ENCODE peak calls at places on chromosome 16, in five cellular contexts. Q, K, A, B and P are unnamed samples. For H3K4me1, the result is how much of the 10 kb centered on the place peaks cover.

GRCh38 chr16:52002021-52002420 is 544.9 kb downstream of the TOX3 start:
- DNase-seq in Q (no peak), B (no peak), A (no peak), K (no peak), P (no peak)

GRCh38 chr16:56300901-56301351 is 109.6 kb downstream of the GNAO1 start:
- DNase-seq in Q (no peak), B (no peak), K (no peak), A (no peak), P (no peak)

GRCh38 chr16:27267037-27267677 is 1.4 kb downstream of the NSMCE1 start:
- DNase-seq in B (no peak), A (no peak), Q (no peak), K (no peak), P (no peak)

GRCh38 chr16:35102780-35103403 is 1643.5 kb downstream of the TP53TG3F start:
- DNase-seq in K (no peak), A (no peak), Q (no peak), B (no peak), P (no peak)

GRCh38 chr16:64754279-64754678 is 367.6 kb downstream of the CDH11 start:
- DNase-seq in Q (no peak), B (no peak), K (no peak), A (no peak), P (no peak)

GRCh38 chr16:23856345-23856744 is 20.6 kb downstream of the PRKCB start:
- DNase-seq in B (no peak), K (no peak), A (no peak), Q (no peak), P (no peak)

GRCh38 chr16:14110728-14111251 is 39.7 kb downstream of the MRTFB start:
- DNase-seq in K (no peak), B (no peak), A (no peak), Q (no peak), P (no peak)

GRCh38 chr16:30065943-30066881 is 652 bp downstream of the ALDOA start:
- DNase-seq in K (no peak), A (no peak), Q (no peak), B (no peak), P (peak)

GRCh38 chr16:89921699-89922476 is 1.3 kb upstream of the TUBB3 start:
- DNase-seq in Q (peak), B (peak), A (peak), K (no peak), P (peak)

GRCh38 chr16:66387817-66388332 is 21.4 kb downstream of the CDH5 start:
- DNase-seq in B (peak), A (no peak), Q (no peak), K (no peak), P (no peak)

GRCh38 chr16:14455577-14455976 is 174.5 kb downstream of the PARN start:
- DNase-seq in Q (no peak), B (no peak), A (no peak), K (no peak), P (no peak)

GRCh38 chr16:49697631-49698030 is 158.3 kb downstream of the ZNF423 start:
- DNase-seq in A (no peak), B (no peak), K (no peak), Q (no peak), P (no peak)

GRCh38 chr16:80989801-80990200 is 16.9 kb downstream of the CMC2 start:
- DNase-seq in B (no peak), A (no peak), Q (no peak), K (no peak), P (no peak)

GRCh38 chr16:12255919-12256665 is 279.6 kb downstream of the SNX29 start:
- DNase-seq in Q (no peak), A (no peak), B (no peak), K (no peak), P (no peak)

GRCh38 chr16:61179571-61179970 is 856.7 kb downstream of the CDH8 start:
- DNase-seq in K (no peak), B (no peak), A (no peak), Q (no peak), P (no peak)

GRCh38 chr16:35252356-35252936 is 1793.0 kb downstream of the TP53TG3F start:
- DNase-seq in A (no peak), K (no peak), Q (no peak), B (no peak), P (no peak)

GRCh38 chr16:56997264-56997663 is 7.9 kb downstream of the NLRC5 start:
- DNase-seq in B (no peak), K (peak), A (no peak), Q (no peak), P (no peak)

GRCh38 chr16:23863511-23864422 is 28.0 kb downstream of the PRKCB start:
- DNase-seq in B (no peak), Q (no peak), A (no peak), K (no peak), P (no peak)

GRCh38 chr16:16086653-16087446 is 136.4 kb downstream of the ABCC6 start:
- DNase-seq in B (no peak), Q (no peak), A (no peak), K (no peak), P (no peak)

GRCh38 chr16:56726926-56727325 is 3.0 kb upstream of the NUP93 start:
- DNase-seq in B (no peak), K (no peak), Q (no peak), A (no peak), P (no peak)

GRCh38 chr16:29858149-29858899 is 4.7 kb downstream of the CDIPT start:
- DNase-seq in K (no peak), B (no peak), A (no peak), Q (no peak), P (no peak)

GRCh38 chr16:31105677-31106213 is 2.4 kb upstream of the BCKDK start:
- DNase-seq in K (peak), Q (peak), A (peak), B (peak), P (peak)

GRCh38 chr16:30472328-30472942 is at the start of gene ITGAL:
- DNase-seq in B (peak), K (peak), Q (no peak), A (peak), P (no peak)

GRCh38 chr16:427295-427694 is 1.8 kb downstream of the RAB11FIP3 start:
- DNase-seq in A (no peak), B (no peak), K (no peak), Q (no peak), P (no peak)

GRCh38 chr16:71255721-71256120 is 25.2 kb upstream of the HYDIN start:
- DNase-seq in B (no peak), Q (no peak), K (no peak), A (no peak), P (no peak)

GRCh38 chr16:87698241-87698640 is 67.5 kb downstream of the KLHDC4 start:
- DNase-seq in Q (no peak), A (no peak), K (no peak), B (no peak), P (no peak)

GRCh38 chr16:87895641-87896141 is 26.4 kb upstream of the SLC7A5 start:
- DNase-seq in A (no peak), B (no peak), Q (no peak), K (peak), P (no peak)

GRCh38 chr16:75227361-75228142 is 8.8 kb downstream of the CTRB1 start:
- DNase-seq in Q (no peak), A (no peak), K (no peak), B (no peak), P (no peak)

GRCh38 chr16:90032664-90033346 is 13.5 kb upstream of the DBNDD1 start:
- DNase-seq in A (no peak), Q (no peak), K (no peak), B (no peak), P (no peak)

GRCh38 chr16:52408197-52408845 is 138.6 kb downstream of the TOX3 start:
- DNase-seq in B (no peak), Q (no peak), A (no peak), K (no peak), P (no peak)

GRCh38 chr16:66544358-66544757 is 5.6 kb downstream of the TK2 start:
- DNase-seq in Q (no peak), K (no peak), A (no peak), B (no peak), P (no peak)

GRCh38 chr16:4675864-4676786 is 17.2 kb upstream of the NUDT16L1 start:
- DNase-seq in Q (no peak), K (peak), B (no peak), A (no peak), P (no peak)

GRCh38 chr16:16120382-16121184 is 102.7 kb downstream of the ABCC6 start:
- DNase-seq in Q (no peak), K (no peak), B (no peak), A (peak), P (no peak)

GRCh38 chr16:57042157-57043111 is 49.9 kb upstream of the CPNE2 start:
- DNase-seq in B (no peak), A (no peak), K (peak), Q (no peak), P (no peak)

GRCh38 chr16:10931977-10932632 is 10.2 kb downstream of the DEXI start:
- DNase-seq in B (no peak), Q (no peak), K (no peak), A (no peak), P (no peak)
- H3K4me1 ChIP-seq in B (under half), Q (half or more), K (under half), A (half or more), P (under half)

DNA sequence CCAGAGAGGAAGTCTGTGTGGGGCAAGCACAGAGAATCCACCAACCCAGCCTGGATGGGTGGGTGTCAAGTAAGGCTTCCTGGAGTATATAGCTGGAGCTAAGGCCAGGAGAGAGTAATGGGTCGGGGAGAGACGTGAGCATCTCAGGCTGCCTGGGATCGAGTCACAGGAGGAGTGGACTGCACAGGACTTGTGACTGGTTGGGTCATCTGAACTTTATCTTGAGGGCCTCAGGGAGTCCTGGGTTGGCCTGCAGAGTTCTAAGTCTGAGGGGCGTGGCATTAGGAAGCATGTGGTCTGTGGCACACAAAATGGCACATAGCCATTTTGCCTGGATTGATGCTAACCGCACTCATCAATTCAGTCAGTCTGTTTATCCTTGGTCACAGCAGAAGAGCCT is 1.5 kb downstream of the PLA2G15 start:
- DNase-seq in B (no peak), K (no peak), Q (no peak), A (no peak), P (no peak)
- H3K4me1 ChIP-seq in B (under half), K (under half), Q (under half), A (half or more), P (under half)

GRCh38 chr16:82652826-82653225 is 26.1 kb downstream of the CDH13 start:
- DNase-seq in B (no peak), A (no peak), K (no peak), Q (no peak), P (no peak)
- H3K4me1 ChIP-seq in B (under half), A (half or more), K (half or more), Q (under half), P (under half)

GRCh38 chr16:2969545-2970521 is 685 bp downstream of the PAQR4 start:
- DNase-seq in Q (no peak), A (peak), B (peak), K (peak), P (no peak)

GRCh38 chr16:2970563-2970962 is 1.4 kb downstream of the PAQR4 start:
- DNase-seq in Q (no peak), B (no peak), K (no peak), A (no peak), P (no peak)

GRCh38 chr16:2968368-2968737 is 795 bp upstream of the PAQR4 start:
- DNase-seq in K (no peak), B (no peak), A (no peak), Q (no peak), P (no peak)

GRCh38 chr16:2967721-2968161 is 1.4 kb upstream of the PAQR4 start:
- DNase-seq in Q (no peak), B (no peak), A (no peak), K (no peak), P (no peak)

GRCh38 chr16:2968738-2969544 is at the start of gene PAQR4:
- DNase-seq in Q (peak), B (peak), K (peak), A (peak), P (peak)
- H3K4me1 ChIP-seq in Q (half or more), B (under half), K (under half), A (half or more), P (under half)

DNA sequence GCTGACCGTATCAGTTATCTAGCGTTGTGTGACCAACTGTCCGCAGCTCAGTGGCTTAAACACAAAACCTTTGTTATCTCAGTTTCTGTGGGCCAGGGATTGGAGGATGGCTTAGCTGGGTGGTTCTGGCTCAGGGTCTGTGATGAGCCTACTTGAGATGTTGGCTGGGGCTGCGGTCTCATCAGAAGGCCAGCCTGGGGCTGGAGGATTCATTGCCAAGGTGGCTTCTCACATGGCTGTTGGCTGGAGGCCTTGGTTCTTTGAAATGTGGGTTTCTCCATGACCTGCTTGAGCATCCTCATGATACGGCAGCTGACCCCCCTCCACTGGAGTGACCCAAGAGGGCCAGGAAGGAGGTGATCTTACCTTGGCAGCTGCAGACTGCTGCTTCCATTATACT is 16.7 kb downstream of the GSE1 start:
- DNase-seq in Q (no peak), B (no peak), A (no peak), K (no peak), P (no peak)
- H3K4me1 ChIP-seq in Q (under half), B (under half), A (half or more), K (under half), P (under half)

GRCh38 chr16:2008631-2009301 is 855 bp downstream of the ZNF598 start:
- DNase-seq in B (no peak), K (no peak), Q (no peak), A (peak), P (peak)
- H3K4me1 ChIP-seq in B (half or more), K (under half), Q (half or more), A (half or more), P (under half)